ENCODE peak calls at places on chromosomes 11 and 22, in four cellular contexts. One of them, this sample, is unnamed. For H3K36me3, the result is how much of the 10 kb centered on the place peaks cover.

GRCh38 chr11:47980907-47981621 is 705 bp downstream of the PTPRJ start:
- DNase-seq in K562: no peak
- DNase-seq in brain microvascular endothelial cell: no peak
- DNase-seq in heart right ventricle: peak
- DNase-seq in this sample: peak

GRCh38 chr11:47376183-47376542 is 2.2 kb downstream of the SPI1 start:
- DNase-seq in K562: no peak
- DNase-seq in brain microvascular endothelial cell: no peak
- DNase-seq in heart right ventricle: no peak
- DNase-seq in this sample: no peak

GRCh38 chr11:1478544-1478943 is 8.0 kb downstream of the MOB2 start:
- DNase-seq in K562: no peak
- DNase-seq in brain microvascular endothelial cell: no peak
- DNase-seq in heart right ventricle: no peak
- DNase-seq in this sample: no peak

GRCh38 chr11:315051-315481 is 1.2 kb downstream of the IFITM1 start:
- DNase-seq in K562: no peak
- DNase-seq in brain microvascular endothelial cell: no peak
- DNase-seq in heart right ventricle: no peak
- DNase-seq in this sample: no peak

GRCh38 chr11:26187639-26188038 is 144.3 kb upstream of the ANO3 start:
- DNase-seq in K562: no peak
- DNase-seq in brain microvascular endothelial cell: peak
- DNase-seq in heart right ventricle: no peak
- DNase-seq in this sample: peak

GRCh38 chr11:76698321-76699043 is 27.9 kb upstream of the LRRC32 start:
- DNase-seq in K562: peak
- DNase-seq in brain microvascular endothelial cell: no peak
- DNase-seq in heart right ventricle: no peak
- DNase-seq in this sample: peak

GRCh38 chr11:111589114-111589513 is 13.1 kb upstream of the SIK2 start:
- DNase-seq in K562: no peak
- DNase-seq in brain microvascular endothelial cell: no peak
- DNase-seq in heart right ventricle: no peak
- DNase-seq in this sample: no peak

GRCh38 chr11:114916406-114916805 is 238.1 kb downstream of the NXPE2 start:
- DNase-seq in K562: no peak
- DNase-seq in brain microvascular endothelial cell: no peak
- DNase-seq in heart right ventricle: no peak
- DNase-seq in this sample: no peak

GRCh38 chr11:16286095-16286494 is 70.3 kb downstream of the SOX6 start:
- DNase-seq in K562: no peak
- DNase-seq in brain microvascular endothelial cell: no peak
- DNase-seq in heart right ventricle: no peak
- DNase-seq in this sample: no peak

GRCh38 chr11:75068993-75069392 is 27.7 kb downstream of the OR2AT4 start:
- DNase-seq in K562: no peak
- DNase-seq in brain microvascular endothelial cell: no peak
- DNase-seq in heart right ventricle: no peak
- DNase-seq in this sample: no peak

GRCh38 chr11:128734439-128735224 is 40.8 kb downstream of the FLI1 start:
- DNase-seq in K562: no peak
- DNase-seq in brain microvascular endothelial cell: no peak
- DNase-seq in heart right ventricle: no peak
- DNase-seq in this sample: no peak

GRCh38 chr11:65445101-65445603 is 22.6 kb downstream of the NEAT1 start:
- DNase-seq in K562: no peak
- DNase-seq in brain microvascular endothelial cell: peak
- DNase-seq in heart right ventricle: no peak
- DNase-seq in this sample: no peak

GRCh38 chr11:84117394-84117793 is 831.2 kb upstream of the CCDC90B start:
- DNase-seq in K562: no peak
- DNase-seq in brain microvascular endothelial cell: peak
- DNase-seq in heart right ventricle: no peak
- DNase-seq in this sample: no peak

GRCh38 chr11:100190395-100190794 is 496.7 kb upstream of the ARHGAP42 start:
- DNase-seq in K562: no peak
- DNase-seq in brain microvascular endothelial cell: no peak
- DNase-seq in heart right ventricle: no peak
- DNase-seq in this sample: no peak

GRCh38 chr22:36916034-36916433 is 2.6 kb downstream of the CSF2RB start:
- DNase-seq in K562: no peak
- DNase-seq in brain microvascular endothelial cell: no peak
- DNase-seq in heart right ventricle: no peak
- DNase-seq in this sample: no peak

GRCh38 chr22:37065961-37066360 is 14.4 kb downstream of the KCTD17 start:
- DNase-seq in K562: no peak
- DNase-seq in brain microvascular endothelial cell: no peak
- DNase-seq in heart right ventricle: no peak
- DNase-seq in this sample: no peak

GRCh38 chr11:102046841-102047240 is 396 bp upstream of the CFAP300 start:
- DNase-seq in K562: no peak
- DNase-seq in brain microvascular endothelial cell: no peak
- DNase-seq in heart right ventricle: no peak
- DNase-seq in this sample: no peak

GRCh38 chr11:134124660-134125451 is 56.0 kb downstream of the JAM3 start:
- DNase-seq in K562: peak
- DNase-seq in brain microvascular endothelial cell: peak
- DNase-seq in heart right ventricle: peak
- DNase-seq in this sample: no peak

GRCh38 chr11:70473186-70473872 is 75.0 kb downstream of the CTTN start:
- DNase-seq in K562: no peak
- DNase-seq in brain microvascular endothelial cell: no peak
- DNase-seq in heart right ventricle: no peak
- DNase-seq in this sample: peak

GRCh38 chr11:20060180-20060579 is 100.1 kb downstream of the DBX1 start:
- DNase-seq in K562: no peak
- DNase-seq in brain microvascular endothelial cell: no peak
- DNase-seq in heart right ventricle: no peak
- DNase-seq in this sample: no peak

DNA sequence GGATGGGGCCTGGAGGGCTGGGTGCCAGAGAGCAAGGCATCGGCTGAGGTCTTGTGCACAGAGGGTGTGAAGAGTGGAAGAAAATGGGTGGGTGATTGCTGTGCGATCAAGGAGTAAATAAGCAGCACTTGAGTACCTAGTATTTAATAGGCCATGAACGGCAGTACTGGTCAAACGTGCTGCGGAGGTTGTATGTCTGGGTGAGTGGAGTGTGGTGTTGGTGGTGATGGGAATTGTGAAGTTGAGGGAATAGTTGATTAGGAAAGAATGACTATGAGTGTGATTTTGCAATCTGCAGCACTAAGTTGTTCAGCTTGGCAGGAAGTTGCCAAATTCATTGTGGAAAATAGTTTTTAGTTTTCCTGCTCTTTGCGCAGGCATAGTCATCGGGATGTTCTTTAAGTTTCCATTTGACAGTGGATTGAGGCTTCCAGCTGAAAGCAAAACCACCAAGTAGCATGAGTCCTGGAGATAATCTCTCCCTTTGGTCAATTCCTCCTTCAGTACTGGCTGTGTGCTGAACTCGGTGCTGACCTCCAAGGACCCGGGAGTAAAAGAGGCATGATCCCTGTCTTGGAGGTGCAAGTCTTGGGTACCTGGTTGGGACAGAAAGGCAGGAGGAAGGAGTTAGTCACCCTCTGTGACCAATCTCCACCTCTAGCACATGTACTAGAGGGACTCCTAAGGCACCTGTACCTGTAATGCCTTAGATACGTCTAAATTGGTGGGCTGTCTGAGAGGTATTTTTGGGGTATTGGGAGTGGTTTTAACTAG is 2.1 kb downstream of the PANX1 start:
- DNase-seq in K562: peak
- DNase-seq in brain microvascular endothelial cell: peak
- DNase-seq in heart right ventricle: no peak
- DNase-seq in this sample: no peak
- TF ChIP-seq CTCF in K562: no peak
- TF ChIP-seq CTCF in brain microvascular endothelial cell: no peak
- TF ChIP-seq CTCF in heart right ventricle: no peak
- TF ChIP-seq CTCF in this sample: no peak

DNA sequence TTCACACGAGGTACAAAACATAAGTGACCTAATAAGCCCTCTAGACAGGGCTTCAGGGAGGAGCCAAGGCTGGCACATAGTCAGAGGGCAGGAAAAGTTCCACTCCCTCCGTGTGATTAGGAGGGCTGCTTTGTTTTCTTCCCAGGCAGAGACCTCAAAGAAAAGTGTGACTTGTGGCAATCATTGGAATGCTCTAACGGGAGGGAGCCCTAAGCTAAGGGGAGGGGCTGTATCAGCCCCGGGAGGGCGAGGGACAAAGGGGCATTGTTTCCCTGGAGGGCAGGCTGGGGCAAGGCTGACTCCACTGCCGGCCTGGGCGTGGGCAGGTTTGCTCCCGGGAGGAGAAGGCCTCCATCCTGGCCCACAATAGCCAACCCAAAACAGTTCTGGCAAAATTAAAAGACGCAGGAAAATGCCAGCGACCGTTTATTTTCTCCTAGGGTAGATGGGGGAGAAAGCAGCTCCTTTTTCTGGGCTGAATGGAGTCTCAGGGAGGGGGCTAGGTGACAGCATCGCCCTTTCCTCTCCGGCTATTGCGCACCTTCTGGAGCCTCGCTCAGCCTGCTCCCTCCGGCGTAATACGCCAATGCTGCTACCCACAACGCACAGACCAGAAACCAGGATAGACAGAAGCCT is 60.1 kb downstream of the ENDOD1 start:
- DNase-seq in K562: no peak
- DNase-seq in brain microvascular endothelial cell: no peak
- DNase-seq in heart right ventricle: peak
- DNase-seq in this sample: peak
- H3K4me3 ChIP-seq in K562: no peak
- H3K4me3 ChIP-seq in brain microvascular endothelial cell: peak
- H3K4me3 ChIP-seq in heart right ventricle: peak
- H3K4me3 ChIP-seq in this sample: peak

DNA sequence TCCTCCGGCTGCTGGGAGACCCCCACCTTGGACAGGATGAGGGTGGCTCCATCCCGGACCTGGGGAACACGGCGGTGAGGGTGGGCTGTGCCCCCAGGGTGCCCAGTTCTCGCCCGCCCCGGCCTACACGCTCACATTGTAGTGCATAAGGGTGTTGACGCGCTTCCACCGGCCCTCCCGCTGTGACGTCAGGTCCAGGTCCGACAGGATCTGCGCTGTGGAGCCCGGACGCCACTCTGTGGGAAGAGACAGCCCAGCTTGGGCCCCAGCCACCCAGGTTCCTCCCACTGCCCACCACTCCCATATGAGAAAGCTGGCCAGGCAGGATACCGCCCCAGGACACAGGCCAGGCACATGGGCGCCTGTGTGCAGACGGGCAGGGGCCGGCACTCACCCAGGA is 8.3 kb upstream of the MAPK11 start:
- DNase-seq in K562: no peak
- DNase-seq in brain microvascular endothelial cell: no peak
- DNase-seq in heart right ventricle: no peak
- DNase-seq in this sample: no peak
- H3K36me3 ChIP-seq in K562: half or more
- H3K36me3 ChIP-seq in brain microvascular endothelial cell: half or more
- H3K36me3 ChIP-seq in heart right ventricle: half or more
- H3K36me3 ChIP-seq in this sample: under half

GRCh38 chr11:12942157-12942556 is 67.0 kb upstream of the RASSF10 start:
- DNase-seq in K562: no peak
- DNase-seq in brain microvascular endothelial cell: no peak
- DNase-seq in heart right ventricle: no peak
- DNase-seq in this sample: no peak
- TF ChIP-seq CTCF in K562: peak
- TF ChIP-seq CTCF in brain microvascular endothelial cell: peak
- TF ChIP-seq CTCF in heart right ventricle: no peak
- TF ChIP-seq CTCF in this sample: no peak

GRCh38 chr22:31103111-31103510 is 4.3 kb downstream of the SELENOM start:
- DNase-seq in K562: no peak
- DNase-seq in brain microvascular endothelial cell: no peak
- DNase-seq in heart right ventricle: no peak
- DNase-seq in this sample: no peak

GRCh38 chr22:31104869-31105268 is 2.5 kb downstream of the SELENOM start:
- DNase-seq in K562: no peak
- DNase-seq in brain microvascular endothelial cell: no peak
- DNase-seq in heart right ventricle: peak
- DNase-seq in this sample: no peak

GRCh38 chr22:31102441-31103081 is 4.8 kb downstream of the SELENOM start:
- DNase-seq in K562: peak
- DNase-seq in brain microvascular endothelial cell: peak
- DNase-seq in heart right ventricle: peak
- DNase-seq in this sample: peak

GRCh38 chr22:31105282-31105929 is 2.0 kb downstream of the SELENOM start:
- DNase-seq in K562: no peak
- DNase-seq in brain microvascular endothelial cell: no peak
- DNase-seq in heart right ventricle: peak
- DNase-seq in this sample: no peak

DNA sequence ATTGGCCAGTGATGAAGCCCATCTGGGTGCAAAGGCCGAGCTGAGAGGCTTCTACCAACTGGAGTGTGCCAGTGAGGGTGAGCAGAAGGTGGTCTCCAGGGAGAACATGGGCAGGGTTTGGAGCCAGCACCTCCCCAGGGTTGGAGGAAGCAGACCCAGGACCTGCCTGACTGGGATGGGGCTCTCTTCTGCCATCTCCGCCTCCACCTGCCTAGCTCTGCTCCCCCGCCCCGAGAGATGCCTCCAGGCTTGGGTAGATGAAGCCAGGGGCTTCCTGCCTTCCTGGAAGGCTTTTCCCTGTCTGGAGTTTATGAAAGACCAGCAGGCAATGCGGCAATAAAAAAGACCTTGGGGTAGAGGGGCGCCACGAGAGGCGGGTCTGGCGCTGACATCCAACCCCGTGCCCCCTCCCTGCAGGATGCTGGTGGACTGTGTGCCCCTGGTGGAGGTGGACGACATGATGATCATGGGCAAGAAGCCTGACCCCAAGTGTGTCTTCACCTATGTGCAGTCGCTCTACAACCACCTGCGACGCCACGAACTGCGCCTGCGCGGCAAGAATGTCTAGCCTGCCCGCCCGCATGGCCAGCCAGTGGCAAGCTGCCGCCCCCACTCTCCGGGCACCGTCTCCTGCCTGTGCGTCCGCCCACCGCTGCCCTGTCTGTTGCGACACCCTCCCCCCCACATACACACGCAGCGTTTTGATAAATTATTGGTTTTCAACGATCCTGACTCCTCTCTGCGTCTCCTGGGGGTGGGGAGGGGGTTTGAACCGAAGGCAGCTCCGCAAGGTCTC is 3.3 kb downstream of the SELENOM start:
- DNase-seq in K562: no peak
- DNase-seq in brain microvascular endothelial cell: no peak
- DNase-seq in heart right ventricle: peak
- DNase-seq in this sample: no peak
- H3K4me3 ChIP-seq in K562: no peak
- H3K4me3 ChIP-seq in brain microvascular endothelial cell: no peak
- H3K4me3 ChIP-seq in heart right ventricle: no peak
- H3K4me3 ChIP-seq in this sample: no peak

DNA sequence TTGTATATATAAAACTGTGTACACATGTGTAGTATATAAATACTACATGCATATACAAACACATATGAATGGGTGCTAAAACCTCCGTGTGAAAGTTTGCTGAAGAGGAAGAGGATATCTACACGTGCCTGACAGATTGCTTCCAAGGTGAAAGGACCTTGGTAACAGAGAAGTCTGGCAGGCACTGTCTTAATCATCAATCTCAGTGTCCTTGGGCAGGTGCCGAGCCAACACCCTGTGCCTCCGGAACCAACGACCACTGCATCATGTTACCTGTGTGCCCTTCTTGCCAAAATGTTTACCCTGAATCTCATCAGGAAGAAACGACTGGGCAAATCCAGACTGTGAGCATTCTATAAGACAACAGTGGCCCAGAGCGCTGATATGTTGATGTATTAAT is 15.0 kb downstream of the NAP1L4 start:
- DNase-seq in K562: no peak
- DNase-seq in brain microvascular endothelial cell: no peak
- DNase-seq in heart right ventricle: no peak
- DNase-seq in this sample: no peak
- H3K36me3 ChIP-seq in K562: half or more
- H3K36me3 ChIP-seq in brain microvascular endothelial cell: under half
- H3K36me3 ChIP-seq in heart right ventricle: half or more
- H3K36me3 ChIP-seq in this sample: under half

GRCh38 chr11:61587951-61588695 is 7.2 kb upstream of the SYT7 start:
- DNase-seq in K562: peak
- DNase-seq in brain microvascular endothelial cell: no peak
- DNase-seq in heart right ventricle: peak
- DNase-seq in this sample: peak
- TF ChIP-seq CTCF in K562: peak
- TF ChIP-seq CTCF in brain microvascular endothelial cell: peak
- TF ChIP-seq CTCF in heart right ventricle: no peak
- TF ChIP-seq CTCF in this sample: peak

This sample was measured in Caco-2.